ENCODE peak calls at places on chromosomes 7 and 10, in six cellular contexts. One of them, this sample, is unnamed.
A peak's percentile ranks its signal among the peaks of the same experiment; 100 is the strongest.

GRCh38 chr7:35513192-35513591 is 181.7 kb downstream of the HERPUD2 start:
- DNase-seq in suprapubic skin: no peak
- DNase-seq in adrenal gland: no peak
- DNase-seq in HCT116: no peak
- DNase-seq in body of pancreas: no peak
- DNase-seq in GM12892: no peak
- DNase-seq in this sample: no peak

GRCh38 chr7:2205036-2205780 is 27.5 kb downstream of the MAD1L1 start:
- DNase-seq in suprapubic skin: peak; percentile 59
- DNase-seq in adrenal gland: no peak
- DNase-seq in HCT116: no peak
- DNase-seq in body of pancreas: no peak
- DNase-seq in GM12892: no peak
- DNase-seq in this sample: no peak

GRCh38 chr7:13117103-13117502 is 429.7 kb downstream of the ARL4A start:
- DNase-seq in suprapubic skin: no peak
- DNase-seq in adrenal gland: no peak
- DNase-seq in HCT116: peak; percentile 18
- DNase-seq in body of pancreas: no peak
- DNase-seq in GM12892: no peak
- DNase-seq in this sample: no peak

GRCh38 chr7:55571534-55572377 is 546 bp downstream of the VOPP1 start:
- DNase-seq in suprapubic skin: no peak
- DNase-seq in adrenal gland: peak; percentile 58
- DNase-seq in HCT116: no peak
- DNase-seq in body of pancreas: peak; percentile 67
- DNase-seq in GM12892: no peak
- DNase-seq in this sample: peak; percentile 78

GRCh38 chr10:70493660-70494234 is 15.2 kb downstream of the PALD1 start:
- DNase-seq in suprapubic skin: no peak
- DNase-seq in adrenal gland: no peak
- DNase-seq in HCT116: no peak
- DNase-seq in body of pancreas: no peak
- DNase-seq in GM12892: no peak
- DNase-seq in this sample: no peak

GRCh38 chr10:15719062-15719898 is 442 bp downstream of the ITGA8 start:
- DNase-seq in suprapubic skin: no peak
- DNase-seq in adrenal gland: no peak
- DNase-seq in HCT116: no peak
- DNase-seq in body of pancreas: no peak
- DNase-seq in GM12892: peak; percentile 14
- DNase-seq in this sample: no peak

GRCh38 chr10:117751259-117751658 is 208.7 kb downstream of the EMX2 start:
- DNase-seq in suprapubic skin: no peak
- DNase-seq in adrenal gland: no peak
- DNase-seq in HCT116: no peak
- DNase-seq in body of pancreas: no peak
- DNase-seq in GM12892: no peak
- DNase-seq in this sample: no peak

GRCh38 chr10:100687143-100687953 is 58.0 kb upstream of the PAX2 start:
- DNase-seq in suprapubic skin: no peak
- DNase-seq in adrenal gland: no peak
- DNase-seq in HCT116: no peak
- DNase-seq in body of pancreas: no peak
- DNase-seq in GM12892: no peak
- DNase-seq in this sample: no peak

GRCh38 chr7:100856871-100857282 is 4.4 kb downstream of the SLC12A9 start:
- DNase-seq in suprapubic skin: no peak
- DNase-seq in adrenal gland: no peak
- DNase-seq in HCT116: no peak
- DNase-seq in body of pancreas: no peak
- DNase-seq in GM12892: no peak
- DNase-seq in this sample: no peak

GRCh38 chr7:41886906-41887311 is 184.0 kb upstream of the INHBA start:
- DNase-seq in suprapubic skin: peak; percentile 88
- DNase-seq in adrenal gland: no peak
- DNase-seq in HCT116: no peak
- DNase-seq in body of pancreas: peak; percentile 16
- DNase-seq in GM12892: no peak
- DNase-seq in this sample: peak; percentile 89

GRCh38 chr10:11595395-11595692 is 16.1 kb downstream of the USP6NL start:
- DNase-seq in suprapubic skin: no peak
- DNase-seq in adrenal gland: peak; percentile 71
- DNase-seq in HCT116: no peak
- DNase-seq in body of pancreas: no peak
- DNase-seq in GM12892: no peak
- DNase-seq in this sample: no peak

GRCh38 chr10:121157998-121158397 is 306.8 kb downstream of the WDR11 start:
- DNase-seq in suprapubic skin: no peak
- DNase-seq in adrenal gland: peak; percentile 59
- DNase-seq in HCT116: no peak
- DNase-seq in body of pancreas: no peak
- DNase-seq in GM12892: no peak
- DNase-seq in this sample: no peak

GRCh38 chr10:51422311-51423120 is 276.9 kb downstream of the CSTF2T start:
- DNase-seq in suprapubic skin: no peak
- DNase-seq in adrenal gland: peak; percentile 83
- DNase-seq in HCT116: peak; percentile 16
- DNase-seq in body of pancreas: peak; percentile 75
- DNase-seq in GM12892: no peak
- DNase-seq in this sample: peak; percentile 21

DNA sequence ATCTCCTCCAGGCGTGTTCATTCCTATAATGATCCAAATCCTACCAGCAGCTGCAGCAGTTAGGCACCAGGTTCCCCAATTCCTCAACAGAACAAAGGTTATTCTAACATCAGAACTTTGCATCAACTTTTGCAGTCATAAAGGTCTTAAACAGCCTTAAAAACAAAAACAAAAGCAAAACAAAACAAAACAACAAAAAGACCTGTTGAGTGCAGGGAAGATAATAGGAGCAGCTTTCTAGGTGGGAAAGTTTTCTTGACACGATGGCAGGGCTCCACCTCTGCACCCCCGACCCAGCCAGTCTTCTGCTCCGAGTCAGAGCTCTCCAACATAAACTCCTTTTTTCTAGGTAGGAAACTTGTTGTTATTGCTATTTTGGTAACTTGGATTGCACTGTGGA is 77.7 kb downstream of the MTPN start:
- DNase-seq in suprapubic skin: no peak
- DNase-seq in adrenal gland: no peak
- DNase-seq in HCT116: no peak
- DNase-seq in body of pancreas: no peak
- DNase-seq in GM12892: no peak
- DNase-seq in this sample: no peak
- TF ChIP-seq POLR2A in suprapubic skin: no peak
- TF ChIP-seq POLR2A in adrenal gland: no peak
- TF ChIP-seq POLR2A in HCT116: no peak
- TF ChIP-seq POLR2A in body of pancreas: no peak
- TF ChIP-seq POLR2A in GM12892: no peak
- TF ChIP-seq POLR2A in this sample: no peak

DNA sequence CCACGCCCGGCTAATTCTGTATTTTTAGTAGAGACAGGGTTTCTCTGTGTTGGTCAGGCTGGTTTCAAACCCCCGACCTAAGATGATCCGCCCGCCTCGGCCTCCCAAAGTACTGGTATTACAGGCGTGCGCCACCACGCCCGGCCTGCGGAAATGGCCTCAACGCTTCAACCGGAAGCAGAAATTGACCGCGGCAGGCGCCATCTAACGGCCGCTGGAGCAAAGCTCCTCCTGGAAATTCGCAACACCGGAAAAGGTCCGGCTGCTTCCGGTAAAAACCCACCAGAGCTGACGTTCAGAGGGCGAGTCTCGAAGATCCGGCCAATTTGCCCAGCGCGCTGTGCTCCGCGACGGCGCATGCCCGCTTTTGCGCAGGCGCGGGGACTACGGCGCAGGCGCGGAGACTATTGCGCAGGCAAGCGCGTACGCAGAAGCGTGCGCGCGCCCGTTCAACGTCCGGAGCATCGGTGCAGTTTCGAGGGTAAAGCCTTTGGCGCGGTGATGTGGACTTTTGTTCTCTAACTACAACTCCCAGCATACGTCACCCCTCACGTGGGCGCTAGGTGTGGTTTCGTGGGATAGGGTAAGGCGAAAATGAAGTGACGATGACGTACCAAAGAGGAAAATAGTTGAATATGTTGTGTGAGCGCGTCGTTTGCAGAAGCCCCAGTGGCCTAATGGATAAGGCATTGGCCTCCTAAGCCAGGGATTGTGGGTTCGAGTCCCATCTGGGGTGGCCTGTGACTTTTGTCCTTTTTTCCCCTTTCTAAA is 915 bp upstream of the FMC1 start:
- DNase-seq in suprapubic skin: peak; percentile 100
- DNase-seq in adrenal gland: peak; percentile 99
- DNase-seq in HCT116: peak; percentile 98
- DNase-seq in body of pancreas: peak; percentile 98
- DNase-seq in GM12892: peak; percentile 88
- DNase-seq in this sample: peak; percentile 68
- TF ChIP-seq POLR2A in suprapubic skin: no peak
- TF ChIP-seq POLR2A in adrenal gland: peak; percentile 66
- TF ChIP-seq POLR2A in HCT116: no peak
- TF ChIP-seq POLR2A in body of pancreas: peak; percentile 61
- TF ChIP-seq POLR2A in GM12892: no peak
- TF ChIP-seq POLR2A in this sample: peak; percentile 25

DNA sequence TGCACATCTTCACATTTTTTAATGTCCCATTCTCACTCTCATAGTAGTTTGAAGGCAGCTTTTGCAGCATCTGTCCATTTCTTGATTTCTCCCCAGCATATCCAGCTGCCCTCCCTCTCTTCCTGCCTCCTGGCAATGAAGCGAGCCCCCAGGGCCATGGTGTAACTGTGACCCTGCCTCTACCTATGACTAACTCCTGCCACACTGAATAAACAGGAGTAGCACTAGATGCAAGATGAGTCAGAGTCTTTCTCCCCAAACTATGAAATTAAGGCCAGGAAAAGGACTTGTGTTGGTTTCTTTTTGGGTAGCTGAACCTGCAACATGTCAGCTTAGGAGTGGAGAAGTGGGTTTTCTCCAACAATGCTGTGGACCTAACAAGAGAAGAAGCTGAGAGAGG is 329.0 kb downstream of the RNLS start:
- DNase-seq in suprapubic skin: no peak
- DNase-seq in adrenal gland: peak; percentile 40
- DNase-seq in HCT116: peak; percentile 31
- DNase-seq in body of pancreas: no peak
- DNase-seq in GM12892: no peak
- DNase-seq in this sample: peak; percentile 71
- TF ChIP-seq POLR2A in suprapubic skin: no peak
- TF ChIP-seq POLR2A in adrenal gland: no peak
- TF ChIP-seq POLR2A in HCT116: no peak
- TF ChIP-seq POLR2A in body of pancreas: no peak
- TF ChIP-seq POLR2A in GM12892: no peak
- TF ChIP-seq POLR2A in this sample: no peak

DNA sequence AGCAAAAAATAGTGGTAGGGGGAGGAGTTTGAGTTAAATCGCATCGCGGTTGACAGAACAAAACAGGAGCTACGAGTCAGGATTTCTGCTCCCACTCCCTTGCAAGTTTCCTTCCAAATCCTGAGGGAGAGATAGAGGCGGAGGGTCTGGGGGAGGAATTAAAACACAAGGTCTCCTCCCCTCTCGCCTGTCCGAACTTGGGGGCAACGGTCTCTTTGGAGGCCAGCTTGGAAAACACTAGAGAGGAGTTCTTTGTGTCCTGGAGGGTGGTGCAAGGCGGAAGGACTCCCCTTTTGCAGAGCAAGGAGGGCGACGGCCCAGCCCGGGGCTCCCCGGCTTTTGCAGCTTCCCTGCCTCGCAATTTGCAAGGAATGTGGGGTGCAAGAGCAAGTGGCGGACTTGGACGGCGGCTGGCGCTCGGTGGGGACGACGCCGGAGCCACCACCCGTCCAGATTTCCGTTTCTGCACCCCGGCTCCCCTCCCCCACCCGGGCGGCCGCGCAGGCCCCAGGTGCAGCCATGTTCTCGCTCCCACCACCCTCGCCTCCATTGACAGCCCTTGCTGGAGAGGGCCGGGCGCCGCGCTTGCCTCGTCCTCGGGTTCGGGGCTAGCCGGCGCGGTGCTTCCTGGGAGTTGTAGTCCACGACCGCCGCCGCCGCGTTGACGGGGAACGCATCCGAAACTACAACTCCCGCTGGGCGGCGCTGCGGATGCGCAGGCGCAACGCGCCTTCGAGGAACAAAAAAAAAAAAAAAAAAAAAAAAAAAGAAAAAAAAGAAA is 417 bp upstream of the GTF2I start:
- DNase-seq in suprapubic skin: peak; percentile 99
- DNase-seq in adrenal gland: peak; percentile 99
- DNase-seq in HCT116: peak; percentile 92
- DNase-seq in body of pancreas: peak; percentile 99
- DNase-seq in GM12892: peak; percentile 89
- DNase-seq in this sample: peak; percentile 97
- TF ChIP-seq POLR2A in suprapubic skin: no peak
- TF ChIP-seq POLR2A in adrenal gland: peak; percentile 94
- TF ChIP-seq POLR2A in HCT116: no peak
- TF ChIP-seq POLR2A in body of pancreas: peak; percentile 89
- TF ChIP-seq POLR2A in GM12892: peak; percentile 78
- TF ChIP-seq POLR2A in this sample: peak; percentile 87

GRCh38 chr7:6706666-6707407 is at the start of gene ZNF12:
- DNase-seq in suprapubic skin: peak; percentile 98
- DNase-seq in adrenal gland: peak; percentile 98
- DNase-seq in HCT116: peak; percentile 80
- DNase-seq in body of pancreas: peak; percentile 98
- DNase-seq in GM12892: peak; percentile 90
- DNase-seq in this sample: peak; percentile 99
- TF ChIP-seq POLR2A in suprapubic skin: peak; percentile 46
- TF ChIP-seq POLR2A in adrenal gland: peak; percentile 77
- TF ChIP-seq POLR2A in HCT116: peak; percentile 62
- TF ChIP-seq POLR2A in body of pancreas: peak; percentile 73
- TF ChIP-seq POLR2A in GM12892: peak; percentile 77
- TF ChIP-seq POLR2A in this sample: peak; percentile 93

GRCh38 chr7:38178004-38178694 is at the start of gene STARD3NL:
- DNase-seq in suprapubic skin: peak; percentile 98
- DNase-seq in adrenal gland: peak; percentile 99
- DNase-seq in HCT116: peak; percentile 100
- DNase-seq in body of pancreas: peak; percentile 98
- DNase-seq in GM12892: peak; percentile 81
- DNase-seq in this sample: peak; percentile 98
- TF ChIP-seq POLR2A in suprapubic skin: no peak
- TF ChIP-seq POLR2A in adrenal gland: peak; percentile 60
- TF ChIP-seq POLR2A in HCT116: peak; percentile 62
- TF ChIP-seq POLR2A in body of pancreas: peak; percentile 78
- TF ChIP-seq POLR2A in GM12892: peak; percentile 60
- TF ChIP-seq POLR2A in this sample: peak; percentile 75

GRCh38 chr10:79184141-79184625 is 115.4 kb downstream of the ZMIZ1 start:
- DNase-seq in suprapubic skin: no peak
- DNase-seq in adrenal gland: peak; percentile 66
- DNase-seq in HCT116: peak; percentile 48
- DNase-seq in body of pancreas: peak; percentile 70
- DNase-seq in GM12892: no peak
- DNase-seq in this sample: peak; percentile 65
- TF ChIP-seq POLR2A in suprapubic skin: no peak
- TF ChIP-seq POLR2A in adrenal gland: peak; percentile 55
- TF ChIP-seq POLR2A in HCT116: no peak
- TF ChIP-seq POLR2A in body of pancreas: peak; percentile 31
- TF ChIP-seq POLR2A in GM12892: no peak
- TF ChIP-seq POLR2A in this sample: no peak